ENCODE peak calls at places on chromosomes 1 and 21, in four cellular contexts. One of them, this sample, is unnamed.

GRCh38 chr1:50488403-50488802 is 65.2 kb upstream of the DMRTA2 start:
- DNase-seq in stimulated activated CD4-positive, alpha-beta T cell treated with anti-CD3 and anti-CD28 coated beads, Interleukin-4, amount 100 ng/mL, for 48 hours: no peak
- DNase-seq in NCI-H2171 treated with DMSO at 0.1 percent for 48 hours: no peak
- DNase-seq in NCI-H1694: no peak
- DNase-seq in this sample: no peak

GRCh38 chr1:24702511-24703293 is 42.5 kb upstream of the CLIC4 start:
- DNase-seq in stimulated activated CD4-positive, alpha-beta T cell treated with anti-CD3 and anti-CD28 coated beads, Interleukin-4, amount 100 ng/mL, for 48 hours: no peak
- DNase-seq in NCI-H2171 treated with DMSO at 0.1 percent for 48 hours: peak; percentile 92
- DNase-seq in NCI-H1694: no peak
- DNase-seq in this sample: peak; percentile 67

GRCh38 chr1:109370712-109371270 is 26.9 kb downstream of the SORT1 start:
- DNase-seq in stimulated activated CD4-positive, alpha-beta T cell treated with anti-CD3 and anti-CD28 coated beads, Interleukin-4, amount 100 ng/mL, for 48 hours: no peak
- DNase-seq in NCI-H2171 treated with DMSO at 0.1 percent for 48 hours: no peak
- DNase-seq in NCI-H1694: no peak
- DNase-seq in this sample: no peak

GRCh38 chr1:152185544-152186391 is 26.7 kb upstream of the RPTN start:
- DNase-seq in stimulated activated CD4-positive, alpha-beta T cell treated with anti-CD3 and anti-CD28 coated beads, Interleukin-4, amount 100 ng/mL, for 48 hours: no peak
- DNase-seq in NCI-H2171 treated with DMSO at 0.1 percent for 48 hours: peak; percentile 86
- DNase-seq in NCI-H1694: peak; percentile 70
- DNase-seq in this sample: no peak

GRCh38 chr1:47997289-47998200 is at the start of gene TRABD2B:
- DNase-seq in stimulated activated CD4-positive, alpha-beta T cell treated with anti-CD3 and anti-CD28 coated beads, Interleukin-4, amount 100 ng/mL, for 48 hours: peak; percentile 44
- DNase-seq in NCI-H2171 treated with DMSO at 0.1 percent for 48 hours: peak; percentile 54
- DNase-seq in NCI-H1694: peak; percentile 38
- DNase-seq in this sample: peak; percentile 86

GRCh38 chr1:154502742-154503111 is 515 bp upstream of the SHE start:
- DNase-seq in stimulated activated CD4-positive, alpha-beta T cell treated with anti-CD3 and anti-CD28 coated beads, Interleukin-4, amount 100 ng/mL, for 48 hours: no peak
- DNase-seq in NCI-H2171 treated with DMSO at 0.1 percent for 48 hours: no peak
- DNase-seq in NCI-H1694: no peak
- DNase-seq in this sample: peak; percentile 71

GRCh38 chr1:180255538-180256352 is 25.7 kb downstream of the LHX4 start:
- DNase-seq in stimulated activated CD4-positive, alpha-beta T cell treated with anti-CD3 and anti-CD28 coated beads, Interleukin-4, amount 100 ng/mL, for 48 hours: no peak
- DNase-seq in NCI-H2171 treated with DMSO at 0.1 percent for 48 hours: no peak
- DNase-seq in NCI-H1694: no peak
- DNase-seq in this sample: no peak

GRCh38 chr1:101485712-101486111 is 248.9 kb downstream of the S1PR1 start:
- DNase-seq in stimulated activated CD4-positive, alpha-beta T cell treated with anti-CD3 and anti-CD28 coated beads, Interleukin-4, amount 100 ng/mL, for 48 hours: no peak
- DNase-seq in NCI-H2171 treated with DMSO at 0.1 percent for 48 hours: no peak
- DNase-seq in NCI-H1694: no peak
- DNase-seq in this sample: no peak

GRCh38 chr21:34166468-34166867 is 93.1 kb downstream of the MRPS6 start:
- DNase-seq in stimulated activated CD4-positive, alpha-beta T cell treated with anti-CD3 and anti-CD28 coated beads, Interleukin-4, amount 100 ng/mL, for 48 hours: no peak
- DNase-seq in NCI-H2171 treated with DMSO at 0.1 percent for 48 hours: no peak
- DNase-seq in NCI-H1694: no peak
- DNase-seq in this sample: no peak

GRCh38 chr1:9302745-9303524 is 10.2 kb downstream of the SPSB1 start:
- DNase-seq in stimulated activated CD4-positive, alpha-beta T cell treated with anti-CD3 and anti-CD28 coated beads, Interleukin-4, amount 100 ng/mL, for 48 hours: no peak
- DNase-seq in NCI-H2171 treated with DMSO at 0.1 percent for 48 hours: no peak
- DNase-seq in NCI-H1694: no peak
- DNase-seq in this sample: peak; percentile 27

GRCh38 chr1:197862671-197863070 is 39.8 kb upstream of the C1orf53 start:
- DNase-seq in stimulated activated CD4-positive, alpha-beta T cell treated with anti-CD3 and anti-CD28 coated beads, Interleukin-4, amount 100 ng/mL, for 48 hours: no peak
- DNase-seq in NCI-H2171 treated with DMSO at 0.1 percent for 48 hours: no peak
- DNase-seq in NCI-H1694: no peak
- DNase-seq in this sample: no peak

GRCh38 chr1:231778009-231778719 is 151.6 kb downstream of the DISC1 start:
- DNase-seq in stimulated activated CD4-positive, alpha-beta T cell treated with anti-CD3 and anti-CD28 coated beads, Interleukin-4, amount 100 ng/mL, for 48 hours: no peak
- DNase-seq in NCI-H2171 treated with DMSO at 0.1 percent for 48 hours: peak; percentile 61
- DNase-seq in NCI-H1694: no peak
- DNase-seq in this sample: peak; percentile 36

GRCh38 chr1:3930282-3930681 is 30.2 kb upstream of the C1orf174 start:
- DNase-seq in stimulated activated CD4-positive, alpha-beta T cell treated with anti-CD3 and anti-CD28 coated beads, Interleukin-4, amount 100 ng/mL, for 48 hours: no peak
- DNase-seq in NCI-H2171 treated with DMSO at 0.1 percent for 48 hours: no peak
- DNase-seq in NCI-H1694: no peak
- DNase-seq in this sample: no peak

GRCh38 chr1:235507623-235508022 is 3.4 kb upstream of the B3GALNT2 start:
- DNase-seq in stimulated activated CD4-positive, alpha-beta T cell treated with anti-CD3 and anti-CD28 coated beads, Interleukin-4, amount 100 ng/mL, for 48 hours: no peak
- DNase-seq in NCI-H2171 treated with DMSO at 0.1 percent for 48 hours: no peak
- DNase-seq in NCI-H1694: no peak
- DNase-seq in this sample: no peak

GRCh38 chr1:3068400-3069361 is at the start of gene PRDM16:
- DNase-seq in stimulated activated CD4-positive, alpha-beta T cell treated with anti-CD3 and anti-CD28 coated beads, Interleukin-4, amount 100 ng/mL, for 48 hours: peak; percentile 16
- DNase-seq in NCI-H2171 treated with DMSO at 0.1 percent for 48 hours: peak; percentile 63
- DNase-seq in NCI-H1694: no peak
- DNase-seq in this sample: peak; percentile 58

GRCh38 chr21:44793269-44794030 is 8.2 kb downstream of the UBE2G2 start:
- DNase-seq in stimulated activated CD4-positive, alpha-beta T cell treated with anti-CD3 and anti-CD28 coated beads, Interleukin-4, amount 100 ng/mL, for 48 hours: no peak
- DNase-seq in NCI-H2171 treated with DMSO at 0.1 percent for 48 hours: peak; percentile 79
- DNase-seq in NCI-H1694: peak; percentile 58
- DNase-seq in this sample: no peak

GRCh38 chr21:21751286-21751685 is 753.1 kb downstream of the NCAM2 start:
- DNase-seq in stimulated activated CD4-positive, alpha-beta T cell treated with anti-CD3 and anti-CD28 coated beads, Interleukin-4, amount 100 ng/mL, for 48 hours: no peak
- DNase-seq in NCI-H2171 treated with DMSO at 0.1 percent for 48 hours: no peak
- DNase-seq in NCI-H1694: no peak
- DNase-seq in this sample: no peak

GRCh38 chr1:32286763-32287162 is 5.1 kb upstream of the HDAC1 start:
- DNase-seq in stimulated activated CD4-positive, alpha-beta T cell treated with anti-CD3 and anti-CD28 coated beads, Interleukin-4, amount 100 ng/mL, for 48 hours: no peak
- DNase-seq in NCI-H2171 treated with DMSO at 0.1 percent for 48 hours: no peak
- DNase-seq in NCI-H1694: no peak
- DNase-seq in this sample: no peak

GRCh38 chr21:17270234-17270633 is 242.6 kb upstream of the CXADR start:
- DNase-seq in stimulated activated CD4-positive, alpha-beta T cell treated with anti-CD3 and anti-CD28 coated beads, Interleukin-4, amount 100 ng/mL, for 48 hours: no peak
- DNase-seq in NCI-H2171 treated with DMSO at 0.1 percent for 48 hours: peak; percentile 59
- DNase-seq in NCI-H1694: peak; percentile 18
- DNase-seq in this sample: peak; percentile 77

GRCh38 chr21:33761104-33762036 is 119.1 kb downstream of the ITSN1 start:
- DNase-seq in stimulated activated CD4-positive, alpha-beta T cell treated with anti-CD3 and anti-CD28 coated beads, Interleukin-4, amount 100 ng/mL, for 48 hours: no peak
- DNase-seq in NCI-H2171 treated with DMSO at 0.1 percent for 48 hours: peak; percentile 10
- DNase-seq in NCI-H1694: peak; percentile 3
- DNase-seq in this sample: peak; percentile 49

GRCh38 chr1:6490181-6491075 is 1.0 kb downstream of the PLEKHG5 start:
- DNase-seq in stimulated activated CD4-positive, alpha-beta T cell treated with anti-CD3 and anti-CD28 coated beads, Interleukin-4, amount 100 ng/mL, for 48 hours: peak; percentile 59
- DNase-seq in NCI-H2171 treated with DMSO at 0.1 percent for 48 hours: peak; percentile 61
- DNase-seq in NCI-H1694: no peak
- DNase-seq in this sample: peak; percentile 81

GRCh38 chr1:65581120-65581519 is 160.7 kb downstream of the LEPR start:
- DNase-seq in stimulated activated CD4-positive, alpha-beta T cell treated with anti-CD3 and anti-CD28 coated beads, Interleukin-4, amount 100 ng/mL, for 48 hours: no peak
- DNase-seq in NCI-H2171 treated with DMSO at 0.1 percent for 48 hours: no peak
- DNase-seq in NCI-H1694: no peak
- DNase-seq in this sample: no peak

This sample was measured in right cardiac atrium.